ENCODE peak calls at places on chromosomes 12 and 14, in eight cellular contexts. O is nephron progenitor cell; L is left cardiac atrium; R is CD8-positive, alpha-beta memory T cell; J is A549; P is stomach; W is stimulated activated CD4-positive, alpha-beta T cell treated with anti-CD3 and anti-CD28 coated beads, TNF-alpha, amount 100 ng/mL, for 48 hours; X is body of pancreas. N is an unnamed sample.

GRCh38 chr12:14394317-14395058 is 29.0 kb downstream of the ATF7IP start:
- DNase-seq in W (no peak), O (peak; percentile 4), P (peak; percentile 38), J (peak; percentile 83), X (peak; percentile 56), R (peak; percentile 78), L (no peak), N (no peak)

GRCh38 chr12:58105225-58106119 is 164.1 kb downstream of the ATP23 start:
- DNase-seq in P (no peak), X (no peak), R (no peak), J (peak; percentile 10), O (no peak), L (no peak), W (no peak), N (no peak)

GRCh38 chr12:77685112-77685511 is 145.6 kb upstream of the NAV3 start:
- DNase-seq in P (peak; percentile 58), J (peak; percentile 76), R (no peak), W (no peak), X (peak; percentile 57), L (peak; percentile 65), O (peak; percentile 61), N (no peak)

GRCh38 chr14:98444077-98444476 is 827.9 kb downstream of the BCL11B start:
- DNase-seq in J (no peak), W (no peak), O (no peak), X (no peak), P (no peak), L (no peak), R (peak; percentile 53), N (no peak)

GRCh38 chr14:35159742-35160409 is 37.5 kb downstream of the PRORP start:
- DNase-seq in R (no peak), J (peak; percentile 88), W (no peak), P (no peak), O (no peak), L (no peak), X (no peak), N (no peak)

GRCh38 chr12:65720136-65720535 is 104.1 kb upstream of the HMGA2 start:
- DNase-seq in O (no peak), R (no peak), W (no peak), L (no peak), X (no peak), P (no peak), J (no peak), N (no peak)

GRCh38 chr12:117845271-117845904 is 123.4 kb downstream of the KSR2 start:
- DNase-seq in L (no peak), X (no peak), W (no peak), R (no peak), J (no peak), P (no peak), O (no peak), N (no peak)

GRCh38 chr12:94792690-94793089 is 142.3 kb upstream of the TMCC3 start:
- DNase-seq in W (no peak), L (peak; percentile 31), O (no peak), J (no peak), X (no peak), P (no peak), R (no peak), N (no peak)

GRCh38 chr14:39446131-39446744 is 14.0 kb upstream of the FBXO33 start:
- DNase-seq in L (no peak), X (no peak), R (no peak), O (no peak), P (no peak), J (no peak), W (no peak), N (no peak)

GRCh38 chr12:1698638-1699214 is 7.9 kb downstream of the ADIPOR2 start:
- DNase-seq in O (no peak), J (no peak), L (no peak), W (no peak), P (peak; percentile 46), X (no peak), R (no peak), N (no peak)